ENCODE peak calls at places on chromosomes 6 and 20, in ten cellular contexts. J, H, Q, O, G, T, I, X, B and E are unnamed samples. For H3K36me3, the result is how much of the 10 kb centered on the place peaks cover.

GRCh38 chr20:39010496-39010895 is 48.4 kb downstream of the DHX35 start:
- DNase-seq in O (no peak), Q (no peak), B (peak), J (no peak), H (no peak), X (no peak), T (no peak), I (no peak), G (no peak), E (no peak)

GRCh38 chr6:36758516-36759176 is 61.0 kb downstream of the RAB44 start:
- DNase-seq in H (no peak), X (no peak), T (no peak), B (peak), G (no peak), Q (peak), J (no peak), O (no peak), I (no peak), E (peak)

GRCh38 chr6:111995409-111995808 is 58.5 kb upstream of the CCN6 start:
- DNase-seq in B (no peak), Q (no peak), T (no peak), H (peak), J (no peak), X (no peak), I (no peak), O (no peak), G (no peak), E (no peak)

GRCh38 chr20:57594092-57594911 is 25.9 kb downstream of the ZBP1 start:
- DNase-seq in T (peak), X (peak), H (peak), G (peak), J (peak), O (peak), I (no peak), B (peak), Q (peak), E (peak)

GRCh38 chr6:110618591-110619267 is 142.3 kb upstream of the SLC22A16 start:
- DNase-seq in G (no peak), I (no peak), H (no peak), Q (no peak), X (peak), O (peak), J (peak), B (peak), T (peak), E (peak)

GRCh38 chr6:35146453-35146852 is 5.3 kb upstream of the TCP11 start:
- DNase-seq in X (peak), G (peak), T (no peak), O (peak), I (no peak), J (peak), H (peak), Q (no peak), B (peak), E (peak)

GRCh38 chr6:135043854-135044253 is 10.8 kb downstream of the HBS1L start:
- DNase-seq in B (no peak), X (no peak), T (no peak), O (no peak), I (no peak), Q (no peak), J (no peak), H (peak), G (no peak), E (no peak)

GRCh38 chr6:125759184-125759902 is 9.9 kb downstream of the HEY2 start:
- DNase-seq in H (no peak), B (peak), X (no peak), T (peak), G (no peak), Q (peak), I (no peak), J (no peak), O (peak), E (no peak)

GRCh38 chr6:66926060-66926459 is 1219.0 kb upstream of the EYS start:
- DNase-seq in B (peak), Q (peak), H (peak), J (no peak), I (no peak), X (no peak), T (no peak), G (no peak), O (peak), E (peak)

GRCh38 chr6:109767961-109768360 is 76.9 kb downstream of the FIG4 start:
- DNase-seq in I (no peak), G (no peak), O (no peak), T (no peak), X (no peak), H (peak), J (no peak), Q (no peak), B (no peak), E (no peak)

GRCh38 chr6:4853782-4854511 is 77.7 kb downstream of the CDYL start:
- DNase-seq in H (peak), Q (no peak), I (no peak), O (no peak), T (no peak), X (peak), B (no peak), G (no peak), J (no peak), E (no peak)

GRCh38 chr6:56046576-56046975 is 171.2 kb upstream of the BMP5 start:
- DNase-seq in H (peak), G (no peak), Q (no peak), B (no peak), T (no peak), I (no peak), X (no peak), O (no peak), J (peak), E (no peak)

GRCh38 chr20:6916938-6917337 is 149.5 kb downstream of the BMP2 start:
- DNase-seq in B (no peak), X (no peak), G (no peak), O (no peak), T (no peak), Q (no peak), J (no peak), H (no peak), I (no peak), E (no peak)

GRCh38 chr6:85240787-85241186 is 209.1 kb upstream of the NT5E start:
- DNase-seq in B (no peak), Q (no peak), O (no peak), J (peak), H (no peak), X (no peak), I (no peak), T (no peak), G (no peak), E (no peak)
- H3K4me2 ChIP-seq in B (no peak), Q (no peak), O (no peak), J (peak), H (no peak), X (no peak), I (no peak), T (no peak), G (no peak), E (no peak)

GRCh38 chr6:82179415-82179814 is 68.1 kb downstream of the IBTK start:
- DNase-seq in H (no peak), I (no peak), T (no peak), O (no peak), B (no peak), J (no peak), X (no peak), Q (no peak), G (no peak), E (no peak)
- H3K36me3 ChIP-seq in H (under half), I (under half), T (half or more), O (under half), B (under half), J (under half), X (under half), Q (half or more), G (half or more), E (under half)

GRCh38 chr6:130517444-130517931 is 151.7 kb downstream of the TMEM200A start:
- DNase-seq in X (no peak), G (no peak), J (no peak), H (peak), Q (no peak), O (peak), I (peak), T (no peak), B (no peak), E (no peak)

GRCh38 chr6:130516604-130517003 is 150.8 kb downstream of the TMEM200A start:
- DNase-seq in X (no peak), H (no peak), J (no peak), I (no peak), T (no peak), Q (no peak), G (no peak), O (no peak), B (no peak), E (no peak)

GRCh38 chr6:130518588-130518987 is 152.8 kb downstream of the TMEM200A start:
- DNase-seq in T (no peak), Q (no peak), X (no peak), G (no peak), B (no peak), O (no peak), J (no peak), H (peak), I (no peak), E (no peak)

GRCh38 chr6:130515306-130515705 is 149.5 kb downstream of the TMEM200A start:
- DNase-seq in Q (no peak), B (no peak), J (no peak), G (no peak), O (no peak), H (peak), I (no peak), T (no peak), X (no peak), E (no peak)

DNA sequence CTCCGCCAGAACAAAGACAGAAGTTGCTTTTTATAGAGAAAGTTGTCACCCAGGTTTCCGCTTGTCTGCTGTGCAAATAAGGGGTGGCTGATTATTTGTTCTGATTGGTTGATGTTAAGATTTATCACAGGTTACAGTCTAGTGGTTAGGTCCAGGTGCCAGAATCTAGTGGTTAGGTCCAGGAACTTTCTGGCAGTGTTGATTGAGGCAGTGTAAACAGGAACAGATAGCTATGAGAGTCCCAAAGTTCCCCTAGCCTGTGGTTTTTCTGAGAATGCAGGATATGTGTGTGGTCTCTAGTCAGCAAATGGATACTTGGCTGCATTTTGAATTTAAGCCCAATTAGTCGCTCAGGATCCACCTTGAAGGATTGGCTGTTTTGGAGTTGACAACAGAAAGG is 148.0 kb downstream of the TMEM200A start:
- DNase-seq in O (no peak), T (no peak), I (no peak), G (peak), H (peak), X (no peak), J (no peak), Q (no peak), B (no peak), E (no peak)
- H2AFZ ChIP-seq in O (no peak), T (no peak), I (peak), G (no peak), H (no peak), X (no peak), J (no peak), Q (no peak), B (peak), E (no peak)

GRCh38 chr6:15475872-15476271 is 187.0 kb downstream of the DTNBP1 start:
- DNase-seq in G (no peak), X (no peak), H (no peak), O (no peak), T (no peak), B (no peak), J (no peak), I (no peak), Q (no peak), E (no peak)
- H3K4me2 ChIP-seq in G (no peak), X (no peak), H (no peak), O (no peak), T (no peak), B (no peak), J (no peak), I (no peak), Q (no peak), E (no peak)